ENCODE peak calls at places on chromosomes 3 and 15, in four cellular contexts. C is A549, J is astrocyte, G is fibroblast of pulmonary artery. A is an unnamed sample.

GRCh38 chr15:38002883-38003477 is 68.5 kb downstream of the TMCO5A start:
- DNase-seq in G (peak; percentile 91), C (peak; percentile 66), J (peak; percentile 60), A (peak; percentile 75)

GRCh38 chr15:94607176-94607654 is 375.9 kb downstream of the MCTP2 start:
- DNase-seq in J (no peak), G (peak; percentile 45), C (no peak), A (no peak)

GRCh38 chr3:72043212-72044133 is 258.5 kb upstream of the PROK2 start:
- DNase-seq in G (no peak), C (no peak), J (no peak), A (no peak)

GRCh38 chr3:6179761-6180160 is 681.2 kb upstream of the GRM7 start:
- DNase-seq in J (peak; percentile 79), G (no peak), C (no peak), A (no peak)

GRCh38 chr3:190074817-190075216 is 45.9 kb downstream of the P3H2 start:
- DNase-seq in C (no peak), J (no peak), G (no peak), A (no peak)

GRCh38 chr3:162538466-162538865 is 1041.9 kb downstream of the OTOL1 start:
- DNase-seq in C (no peak), G (no peak), J (no peak), A (no peak)

GRCh38 chr15:25247418-25248030 is 191.3 kb downstream of the UBE3A start:
- DNase-seq in J (no peak), C (no peak), G (no peak), A (no peak)

GRCh38 chr3:106104078-106104477 is 235.3 kb upstream of the CBLB start:
- DNase-seq in C (no peak), J (no peak), G (no peak), A (no peak)

GRCh38 chr3:66037986-66038369 is 740 bp downstream of the MAGI1 start:
- DNase-seq in C (no peak), J (no peak), G (no peak), A (peak; percentile 14)

GRCh38 chr3:54322354-54322753 is 200.0 kb downstream of the CACNA2D3 start:
- DNase-seq in J (no peak), G (no peak), C (peak; percentile 5), A (no peak)

GRCh38 chr15:26771917-26772587 is 814 bp downstream of the GABRB3 start:
- DNase-seq in J (peak; percentile 2), G (peak; percentile 3), C (peak; percentile 52), A (no peak)

GRCh38 chr15:72420580-72420979 is 22.5 kb downstream of the TMEM202 start:
- DNase-seq in G (no peak), J (no peak), C (no peak), A (no peak)

GRCh38 chr3:107598926-107599754 is 76.4 kb downstream of the BBX start:
- DNase-seq in G (peak; percentile 58), J (peak; percentile 40), C (peak; percentile 54), A (peak; percentile 34)

GRCh38 chr15:95793226-95793625 is 537.3 kb upstream of the NR2F2 start:
- DNase-seq in C (no peak), J (no peak), G (no peak), A (no peak)

GRCh38 chr15:72733941-72734738 is 48.1 kb downstream of the BBS4 start:
- DNase-seq in G (no peak), J (no peak), C (no peak), A (no peak)

GRCh38 chr3:12227833-12228232 is 61.0 kb upstream of the PPARG start:
- DNase-seq in J (peak; percentile 96), C (no peak), G (peak; percentile 77), A (peak; percentile 52)

GRCh38 chr3:65669163-65669875 is 369.4 kb downstream of the MAGI1 start:
- DNase-seq in J (peak; percentile 57), G (peak; percentile 86), C (no peak), A (peak; percentile 82)

GRCh38 chr3:54847361-54847760 is 80.5 kb downstream of the LRTM1 start:
- DNase-seq in G (no peak), C (no peak), J (no peak), A (no peak)

GRCh38 chr3:163476179-163476578 is 1602.1 kb downstream of the SI start:
- DNase-seq in C (peak; percentile 7), J (no peak), G (peak; percentile 7), A (peak; percentile 43)

GRCh38 chr3:181752202-181752671 is 40.5 kb downstream of the SOX2 start:
- DNase-seq in J (peak; percentile 32), C (no peak), G (no peak), A (no peak)

GRCh38 chr15:71252036-71252898 is 137.0 kb downstream of the THSD4 start:
- DNase-seq in G (peak; percentile 63), J (peak; percentile 59), C (peak; percentile 96), A (peak; percentile 13)

GRCh38 chr3:11662392-11662990 is 18.8 kb upstream of the VGLL4 start:
- DNase-seq in C (peak; percentile 28), J (no peak), G (peak; percentile 38), A (peak; percentile 47)

GRCh38 chr3:189186093-189186492 is 14.3 kb downstream of the TPRG1 start:
- DNase-seq in G (peak; percentile 86), C (no peak), J (peak; percentile 56), A (no peak)

GRCh38 chr3:68479779-68480178 is 452.6 kb downstream of the TAFA4 start:
- DNase-seq in C (no peak), J (no peak), G (no peak), A (no peak)

GRCh38 chr3:62665627-62666433 is 209.4 kb downstream of the CADPS start:
- DNase-seq in J (peak; percentile 32), G (peak; percentile 58), C (peak; percentile 44), A (peak; percentile 85)

GRCh38 chr15:31591908-31592307 is 265.3 kb downstream of the KLF13 start:
- DNase-seq in C (no peak), G (no peak), J (no peak), A (no peak)

GRCh38 chr15:94056314-94056713 is 175.0 kb upstream of the MCTP2 start:
- DNase-seq in J (peak; percentile 86), C (no peak), G (peak; percentile 6), A (peak; percentile 23)

GRCh38 chr15:100026041-100026440 is 292.8 kb upstream of the LYSMD4 start:
- DNase-seq in C (no peak), J (no peak), G (no peak), A (no peak)

GRCh38 chr15:64749167-64749566 is 26.2 kb downstream of the RBPMS2 start:
- DNase-seq in G (peak; percentile 25), J (peak; percentile 79), C (no peak), A (peak; percentile 72)

GRCh38 chr15:84586641-84587160 is 14.1 kb upstream of the ZSCAN2 start:
- DNase-seq in J (peak; percentile 12), G (no peak), C (no peak), A (no peak)

GRCh38 chr3:21825684-21826083 is 74.7 kb upstream of the ZNF385D start:
- DNase-seq in J (no peak), G (no peak), C (no peak), A (no peak)

GRCh38 chr3:32297366-32297765 is 58.9 kb downstream of the CMTM8 start:
- DNase-seq in G (no peak), C (no peak), J (no peak), A (no peak)

GRCh38 chr15:63506537-63507035 is 2.2 kb downstream of the USP3 start:
- DNase-seq in G (no peak), C (peak; percentile 70), J (peak; percentile 19), A (peak; percentile 74)

GRCh38 chr15:45347033-45347432 is 31.3 kb downstream of the GATM start:
- DNase-seq in J (no peak), G (no peak), C (no peak), A (no peak)

GRCh38 chr3:55297706-55298105 is 189.4 kb downstream of the WNT5A start:
- DNase-seq in C (no peak), G (no peak), J (no peak), A (no peak)

GRCh38 chr3:74420538-74421128 is 193.8 kb downstream of the CNTN3 start:
- DNase-seq in J (no peak), C (no peak), G (no peak), A (no peak)

GRCh38 chr3:37386627-37387230 is 212.3 kb upstream of the LRRFIP2 start:
- DNase-seq in G (peak; percentile 68), J (no peak), C (no peak), A (no peak)

GRCh38 chr3:138477801-138478200 is 43.4 kb downstream of the ESYT3 start:
- DNase-seq in G (no peak), J (no peak), C (no peak), A (no peak)

GRCh38 chr3:138477120-138477519 is 42.7 kb downstream of the ESYT3 start:
- DNase-seq in G (no peak), J (no peak), C (no peak), A (no peak)

GRCh38 chr3:138474163-138474562 is 39.7 kb downstream of the ESYT3 start:
- DNase-seq in C (no peak), J (no peak), G (no peak), A (no peak)

GRCh38 chr3:138476526-138476925 is 42.1 kb downstream of the ESYT3 start:
- DNase-seq in G (no peak), J (no peak), C (no peak), A (no peak)

GRCh38 chr3:138479355-138479964 is 45.0 kb downstream of the ESYT3 start:
- DNase-seq in C (peak; percentile 44), G (peak; percentile 61), J (peak; percentile 12), A (peak; percentile 62)
- TF ChIP-seq CTCF in C (peak; percentile 73), G (peak; percentile 97), J (peak; percentile 92), A (peak; percentile 88)

DNA sequence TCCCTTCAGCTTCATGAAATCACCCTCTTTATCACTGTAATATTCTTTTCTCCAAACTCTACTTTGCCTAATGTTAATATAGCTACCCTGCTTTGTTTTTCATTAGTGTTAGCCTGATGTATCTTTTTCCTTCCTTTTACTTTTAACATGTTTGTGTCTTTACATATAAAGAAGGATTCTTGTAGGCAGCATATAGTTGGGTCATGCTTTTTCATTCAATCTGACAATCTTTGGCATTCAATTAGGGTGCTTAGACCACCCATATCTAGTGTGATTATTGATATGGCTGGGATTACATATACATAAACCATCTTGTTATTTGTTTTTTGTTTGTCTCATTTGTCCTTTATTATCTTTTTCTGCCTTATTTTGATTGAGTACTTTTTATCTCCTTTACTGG is 34.9 kb upstream of the HEG1 start:
- DNase-seq in J (no peak), C (no peak), G (no peak), A (no peak)
- TF ChIP-seq CTCF in J (no peak), C (no peak), G (no peak), A (no peak)

DNA sequence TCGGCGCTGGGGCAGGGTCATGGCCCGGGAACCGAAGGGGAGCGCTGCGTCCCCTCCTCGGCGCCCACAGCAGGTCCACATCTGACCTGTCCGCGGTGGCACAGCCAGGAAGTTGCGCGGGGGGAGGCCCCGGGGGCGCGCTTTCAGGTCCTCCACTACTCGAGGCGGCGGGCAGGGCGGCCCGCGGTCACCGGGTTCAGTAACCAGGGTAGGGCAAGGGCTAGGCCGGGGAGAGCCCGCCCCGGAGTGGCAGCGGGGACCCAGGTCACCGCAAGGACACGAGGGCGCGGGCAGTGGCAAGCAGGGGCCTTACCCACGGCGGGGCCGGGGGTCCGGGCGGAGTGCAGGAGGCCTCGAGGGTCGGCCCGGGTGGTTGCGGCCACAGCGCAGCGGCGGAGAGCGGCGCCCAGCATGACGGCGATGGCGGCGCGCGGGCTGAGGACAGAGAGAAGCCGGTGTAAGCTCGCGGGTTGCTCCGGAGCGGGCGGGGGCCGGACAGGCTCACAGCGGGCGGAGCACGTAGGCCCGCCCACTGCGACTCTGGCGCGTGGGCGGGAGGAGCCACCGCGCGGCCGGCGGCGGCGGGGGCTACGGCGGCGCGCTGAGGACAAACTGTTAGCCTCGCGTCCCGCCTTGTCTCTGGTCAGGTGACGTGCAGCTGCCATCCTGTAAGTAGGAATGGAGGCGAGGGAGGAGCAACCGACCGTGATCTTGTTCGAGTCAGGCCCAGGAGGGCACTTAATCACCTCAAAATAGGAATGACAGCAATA is at the start of gene COX5A:
- DNase-seq in J (peak; percentile 95), C (peak; percentile 99), G (peak; percentile 97), A (peak; percentile 95)
- TF ChIP-seq CTCF in J (no peak), C (no peak), G (no peak), A (no peak)

GRCh38 chr15:88126695-88127476 is 129.7 kb downstream of the NTRK3 start:
- DNase-seq in C (no peak), J (peak; percentile 20), G (no peak), A (no peak)
- TF ChIP-seq CTCF in C (no peak), J (no peak), G (no peak), A (no peak)